ENCODE peak calls at places on chromosomes 4 and X, in four cellular contexts. Z is mesenchymal stem cell, E is trophoblast cell, F is H9. J is an unnamed sample.

GRCh38 chrX:16444353-16444752 is 205.6 kb upstream of the S100G start:
- DNase-seq in Z (no peak), E (no peak), F (no peak), J (no peak)

GRCh38 chr4:147916351-147916750 is 184.5 kb downstream of the ARHGAP10 start:
- DNase-seq in Z (no peak), F (no peak), E (no peak), J (no peak)

GRCh38 chrX:13645464-13646153 is 7.3 kb upstream of the TCEANC start:
- DNase-seq in F (no peak), E (no peak), Z (no peak), J (no peak)

GRCh38 chr4:156732634-156733033 is 239.0 kb downstream of the PDGFC start:
- DNase-seq in E (no peak), Z (no peak), F (no peak), J (no peak)

GRCh38 chr4:71602271-71602890 is 181.5 kb downstream of the GC start:
- DNase-seq in E (peak; percentile 11), Z (peak; percentile 91), F (no peak), J (no peak)

GRCh38 chr4:93751410-93751809 is 77.1 kb upstream of the ATOH1 start:
- DNase-seq in E (no peak), F (no peak), Z (no peak), J (no peak)

GRCh38 chrX:83278988-83279387 is 229.1 kb upstream of the POU3F4 start:
- DNase-seq in E (no peak), F (no peak), Z (no peak), J (no peak)

GRCh38 chr4:123603165-123603564 is 206.6 kb downstream of the SPRY1 start:
- DNase-seq in F (no peak), Z (peak; percentile 63), E (no peak), J (no peak)

GRCh38 chrX:125198546-125198945 is 121.1 kb upstream of the TEX13C start:
- DNase-seq in E (no peak), F (no peak), Z (no peak), J (no peak)

GRCh38 chrX:17377047-17377692 is 2.2 kb downstream of the NHS start:
- DNase-seq in F (peak; percentile 55), E (peak; percentile 89), Z (no peak), J (peak; percentile 12)

GRCh38 chr4:28973591-28974350 is 1746.4 kb upstream of the PCDH7 start:
- DNase-seq in E (no peak), F (no peak), Z (peak; percentile 60), J (no peak)

GRCh38 chrX:105882581-105883275 is 60.4 kb downstream of the NRK start:
- DNase-seq in E (no peak), Z (peak; percentile 79), F (no peak), J (no peak)

GRCh38 chr4:181234951-181235350 is 1008.3 kb upstream of the TENM3 start:
- DNase-seq in F (no peak), Z (no peak), E (no peak), J (no peak)

GRCh38 chrX:53831662-53832635 is 145.4 kb upstream of the HUWE1 start:
- DNase-seq in Z (peak; percentile 15), E (peak; percentile 62), F (peak; percentile 58), J (peak; percentile 2)

GRCh38 chr4:114512595-114513295 is 85.9 kb upstream of the UGT8 start:
- DNase-seq in F (no peak), Z (peak; percentile 2), E (no peak), J (no peak)

GRCh38 chr4:6955261-6955911 is 45.8 kb downstream of the TBC1D14 start:
- DNase-seq in Z (no peak), F (no peak), E (peak; percentile 97), J (no peak)

GRCh38 chrX:125205084-125205917 is 114.4 kb upstream of the TEX13C start:
- DNase-seq in Z (peak; percentile 54), E (no peak), F (peak; percentile 75), J (peak; percentile 64)

GRCh38 chr4:105520819-105521790 is 31.3 kb upstream of the ARHGEF38 start:
- DNase-seq in E (peak; percentile 73), Z (peak; percentile 58), F (no peak), J (peak; percentile 56)

GRCh38 chrX:148499638-148500427 is 584 bp upstream of the AFF2 start:
- DNase-seq in F (peak; percentile 31), E (no peak), Z (no peak), J (no peak)

GRCh38 chrX:13752141-13752540 is 17.6 kb downstream of the OFD1 start:
- DNase-seq in E (no peak), F (no peak), Z (no peak), J (no peak)

GRCh38 chrX:154370300-154370881 is 4.0 kb downstream of the FLNA start:
- DNase-seq in Z (no peak), F (no peak), E (no peak), J (no peak)

GRCh38 chr4:82499705-82500104 is 62.1 kb downstream of the TMEM150C start:
- DNase-seq in F (no peak), E (no peak), Z (no peak), J (no peak)

GRCh38 chr4:8010618-8011017 is 71.0 kb upstream of the AFAP1 start:
- DNase-seq in Z (peak; percentile 74), F (no peak), E (peak; percentile 34), J (peak; percentile 57)

GRCh38 chrX:33211356-33212254 is at the start of gene DMD:
- DNase-seq in F (peak; percentile 31), E (no peak), Z (peak; percentile 71), J (no peak)

GRCh38 chr4:181684310-181684709 is 558.9 kb upstream of the TENM3 start:
- DNase-seq in E (peak; percentile 14), F (no peak), Z (no peak), J (no peak)

GRCh38 chr4:110477836-110478235 is 1.9 kb downstream of the ENPEP start:
- DNase-seq in F (no peak), E (no peak), Z (no peak), J (no peak)

GRCh38 chr4:12692815-12693214 is 791.3 kb downstream of the RAB28 start:
- DNase-seq in F (no peak), E (no peak), Z (peak; percentile 4), J (no peak)

GRCh38 chrX:72057844-72058243 is 73.9 kb downstream of the RTL5 start:
- DNase-seq in E (no peak), F (no peak), Z (no peak), J (no peak)

GRCh38 chrX:40647307-40648197 is at the start of gene CXorf38:
- DNase-seq in F (peak; percentile 96), Z (peak; percentile 80), E (peak; percentile 97), J (peak; percentile 84)
- H4K8ac ChIP-seq in F (no peak within 1 kb of the TSS), Z (peak within 1 kb of the TSS; percentile 69), E (peak within 1 kb of the TSS; percentile 75), J (no peak within 1 kb of the TSS)

DNA sequence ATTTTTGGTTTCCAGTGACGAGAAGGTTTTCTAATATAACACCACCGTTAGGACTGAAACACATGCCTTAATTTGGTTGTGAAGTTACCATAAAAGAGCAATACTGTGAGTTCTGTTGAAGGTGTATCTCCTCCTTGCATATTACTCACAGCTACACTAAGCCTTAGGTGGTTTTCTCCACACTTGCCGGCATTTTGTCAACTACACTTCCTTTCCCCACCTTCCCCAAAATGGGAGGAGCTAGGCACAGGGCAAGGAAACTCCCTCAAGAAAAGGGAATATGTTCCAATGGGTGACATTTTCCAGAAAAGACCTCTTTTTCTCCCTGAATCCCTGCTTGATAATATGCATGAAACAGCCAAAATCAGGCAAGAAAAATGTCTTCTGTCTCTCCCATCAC is 44.8 kb downstream of the RELL1 start:
- DNase-seq in E (no peak), Z (no peak), F (no peak), J (no peak)
- H2BK12ac ChIP-seq in E (no peak overlapping the region), Z (no peak overlapping the region), F (no peak overlapping the region), J (no peak overlapping the region)

DNA sequence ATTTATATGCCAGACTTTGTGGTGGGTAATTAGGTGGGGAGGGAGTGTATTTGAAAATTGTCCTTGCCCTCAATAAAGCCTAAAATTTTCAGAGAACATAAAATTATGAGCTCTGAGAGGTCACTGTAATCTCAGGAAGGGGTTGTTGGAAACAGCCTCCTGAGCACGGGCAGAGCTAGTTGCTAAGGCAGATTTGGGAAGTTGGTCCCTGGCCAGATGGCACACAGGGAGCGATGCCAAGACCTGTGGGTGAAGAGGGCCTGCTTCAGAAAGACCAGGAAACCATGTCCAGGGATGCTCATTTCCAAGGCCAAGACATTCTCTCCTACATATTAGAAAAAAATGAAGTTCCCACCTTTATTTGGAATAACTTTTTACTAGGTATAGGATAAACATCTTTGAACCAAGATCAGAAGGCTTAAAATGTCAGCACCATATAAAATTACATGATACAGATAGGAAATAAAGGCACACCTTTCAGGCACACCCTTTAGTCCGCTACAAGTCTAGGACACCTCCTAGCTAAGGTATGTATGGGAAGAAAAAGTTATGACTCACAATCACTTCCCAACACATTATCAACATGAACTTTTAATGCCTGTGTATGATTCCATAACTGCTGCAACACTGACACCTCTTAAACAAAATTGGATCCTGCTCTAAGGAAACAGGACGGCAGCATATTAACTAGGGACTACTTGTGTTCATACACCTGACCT is 2.2 kb upstream of the PPP3CA start:
- DNase-seq in F (no peak), Z (no peak), E (no peak), J (no peak)
- H3K23ac ChIP-seq in F (no peak overlapping the region), Z (no peak overlapping the region), E (peak overlapping the region; percentile 40), J (no peak overlapping the region)

DNA sequence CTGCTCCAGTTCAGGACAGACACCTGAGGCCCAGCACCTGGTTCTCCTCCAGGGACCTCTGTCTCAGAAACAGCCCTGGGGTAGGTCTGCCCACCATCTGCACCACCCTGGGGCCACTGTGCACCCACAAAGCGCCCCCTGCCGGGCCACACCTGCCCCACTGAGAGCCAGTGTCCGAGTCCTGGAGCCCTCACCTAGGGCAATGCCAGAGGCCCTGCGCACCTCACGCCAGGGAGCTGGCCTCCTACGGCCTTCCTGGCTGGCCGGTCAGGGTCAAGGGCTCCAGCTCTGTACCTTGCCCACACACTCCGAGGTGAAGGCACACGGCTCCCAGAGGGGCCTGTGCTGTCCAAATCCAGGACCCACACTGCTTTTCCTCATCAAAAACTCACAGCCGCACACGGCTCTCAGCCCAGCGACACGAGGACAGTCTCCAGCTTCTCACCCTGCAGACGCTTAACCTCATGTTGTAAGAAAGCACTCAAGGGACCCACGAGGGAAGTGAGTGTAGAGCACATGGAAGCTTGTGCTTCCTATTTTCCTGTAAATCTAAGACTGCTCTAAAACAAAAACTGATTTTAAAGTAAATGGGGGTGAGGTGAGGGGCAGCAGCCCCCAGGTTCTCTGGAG is 5.4 kb downstream of the CTBP1 start:
- DNase-seq in Z (no peak), F (peak; percentile 27), E (no peak), J (no peak)
- H4K8ac ChIP-seq in Z (peak overlapping the region; percentile 35), F (no peak overlapping the region), E (no peak overlapping the region), J (no peak overlapping the region)

DNA sequence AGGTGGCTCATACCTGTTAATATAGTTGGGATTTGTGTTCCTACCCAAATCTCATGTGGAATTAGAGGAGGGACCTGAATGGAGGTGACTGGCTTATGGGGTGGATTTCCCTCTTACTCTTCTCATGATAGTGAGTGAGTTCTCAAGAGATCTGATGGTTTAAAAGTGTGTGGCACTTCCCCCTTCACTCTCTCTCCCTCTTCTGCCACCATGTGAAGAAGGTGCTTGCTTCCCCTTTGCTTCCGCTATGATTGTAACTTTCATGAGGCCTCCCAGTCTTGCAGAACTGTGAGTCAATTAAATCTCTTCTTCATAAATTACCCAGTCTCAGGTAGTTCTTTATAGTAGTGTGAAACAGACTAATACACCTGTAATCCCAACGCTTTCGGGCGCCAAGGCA is 28.3 kb upstream of the WDR19 start:
- DNase-seq in Z (no peak), F (no peak), E (no peak), J (no peak)
- H2BK12ac ChIP-seq in Z (no peak overlapping the region), F (no peak overlapping the region), E (no peak overlapping the region), J (no peak overlapping the region)

GRCh38 chr4:40194602-40195161 is 2.1 kb upstream of the RHOH start:
- DNase-seq in E (no peak), Z (peak; percentile 68), F (no peak), J (no peak)
- H3K23ac ChIP-seq in E (no peak overlapping the region), Z (no peak overlapping the region), F (no peak overlapping the region), J (no peak overlapping the region)